ENCODE peak calls at places on chromosome 15, in five cellular contexts. M is lower lobe of right lung, N is GM23248, I is PC-3, V is right atrium auricular region. R is an unnamed sample.

GRCh38 chr15:39657714-39658113 is 76.8 kb downstream of the THBS1 start:
- DNase-seq in M (no peak), N (peak), I (peak), V (no peak), R (no peak)

GRCh38 chr15:88904808-88905327 is 8.3 kb downstream of the MFGE8 start:
- DNase-seq in M (peak), N (peak), I (peak), V (peak), R (peak)

GRCh38 chr15:60438626-60439025 is 40.3 kb downstream of the ICE2 start:
- DNase-seq in M (no peak), N (no peak), I (no peak), V (no peak), R (no peak)

GRCh38 chr15:42387603-42388002 is 28.3 kb downstream of the CAPN3 start:
- DNase-seq in M (no peak), N (no peak), I (no peak), V (no peak), R (no peak)

GRCh38 chr15:35713733-35714132 is 167.8 kb upstream of the DPH6 start:
- DNase-seq in M (no peak), N (peak), I (peak), V (no peak), R (no peak)

GRCh38 chr15:88396382-88396781 is 70.8 kb downstream of the MRPL46 start:
- DNase-seq in M (no peak), N (no peak), I (no peak), V (no peak), R (no peak)

GRCh38 chr15:101063891-101064794 is 145.0 kb downstream of the LRRK1 start:
- DNase-seq in M (peak), N (no peak), I (no peak), V (peak), R (peak)

GRCh38 chr15:92715753-92716152 is 60.2 kb upstream of the FAM174B start:
- DNase-seq in M (no peak), N (no peak), I (peak), V (no peak), R (no peak)

GRCh38 chr15:60077581-60078359 is 73.7 kb downstream of the FOXB1 start:
- DNase-seq in M (no peak), N (no peak), I (no peak), V (no peak), R (no peak)

GRCh38 chr15:98683821-98684220 is 35.5 kb downstream of the IGF1R start:
- DNase-seq in M (no peak), N (no peak), I (no peak), V (no peak), R (no peak)

GRCh38 chr15:98684995-98685525 is 36.7 kb downstream of the IGF1R start:
- DNase-seq in M (no peak), N (peak), I (no peak), V (no peak), R (no peak)

GRCh38 chr15:98684441-98684840 is 36.1 kb downstream of the IGF1R start:
- DNase-seq in M (no peak), N (peak), I (peak), V (no peak), R (no peak)

GRCh38 chr15:98689431-98689861 is 41.1 kb downstream of the IGF1R start:
- DNase-seq in M (no peak), N (peak), I (peak), V (no peak), R (no peak)

GRCh38 chr15:98686983-98687382 is 38.6 kb downstream of the IGF1R start:
- DNase-seq in M (no peak), N (no peak), I (no peak), V (no peak), R (no peak)
- H3K27ac ChIP-seq in M (no peak), N (no peak), I (no peak), V (no peak), R (no peak)

GRCh38 chr15:48905870-48906269 is 27.9 kb downstream of the EID1 start:
- DNase-seq in M (no peak), N (no peak), I (no peak), V (no peak), R (no peak)
- H3K27ac ChIP-seq in M (no peak), N (no peak), I (no peak), V (no peak), R (no peak)

GRCh38 chr15:74896316-74896715 is 6.5 kb downstream of the MPI start:
- DNase-seq in M (no peak), N (no peak), I (no peak), V (no peak), R (no peak)
- H3K27ac ChIP-seq in M (no peak), N (no peak), I (no peak), V (peak), R (no peak)

GRCh38 chr15:73174171-73174570 is 121.9 kb downstream of the NEO1 start:
- DNase-seq in M (no peak), N (no peak), I (no peak), V (no peak), R (no peak)
- H3K27ac ChIP-seq in M (no peak), N (no peak), I (no peak), V (no peak), R (no peak)